ENCODE peak calls at places on chromosomes 4 and X, in ten cellular contexts. T is kidney epithelial cell, D is adipocyte, Q is Peyer's patch, P is HFF-Myc, L is fibroblast of mammary gland, G is choroid plexus epithelial cell, Y is GM23248, K is HepG2, S is breast epithelium. A is an unnamed sample.

GRCh38 chr4:104490770-104491395 is 3.8 kb downstream of the CXXC4 start:
- DNase-seq in T (no peak), D (peak; percentile 47), Q (peak; percentile 22), P (peak; percentile 5), L (peak; percentile 54), G (peak; percentile 35), Y (peak; percentile 53), K (peak; percentile 17), S (peak; percentile 58), A (peak; percentile 28)

GRCh38 chr4:147874109-147874508 is 142.2 kb downstream of the ARHGAP10 start:
- DNase-seq in T (no peak), D (no peak), Q (no peak), P (no peak), L (no peak), G (no peak), Y (no peak), K (no peak), S (no peak), A (no peak)

GRCh38 chr4:106707776-106708603 is 328.1 kb downstream of the DKK2 start:
- DNase-seq in T (no peak), D (peak; percentile 57), Q (no peak), P (no peak), L (no peak), G (peak; percentile 68), Y (peak; percentile 81), K (no peak), S (no peak), A (peak; percentile 35)

GRCh38 chr4:182242793-182243192 is 409 bp upstream of the TENM3 start:
- DNase-seq in T (no peak), D (peak; percentile 21), Q (no peak), P (no peak), L (no peak), G (peak; percentile 81), Y (no peak), K (no peak), S (no peak), A (peak; percentile 50)

GRCh38 chr4:176635372-176636261 is 157.1 kb downstream of the VEGFC start:
- DNase-seq in T (peak; percentile 12), D (no peak), Q (no peak), P (no peak), L (peak; percentile 98), G (peak; percentile 94), Y (peak; percentile 96), K (no peak), S (no peak), A (peak; percentile 80)

GRCh38 chr4:141375855-141376254 is 155.2 kb downstream of the ZNF330 start:
- DNase-seq in T (peak; percentile 86), D (peak; percentile 77), Q (no peak), P (peak; percentile 71), L (peak; percentile 67), G (peak; percentile 79), Y (peak; percentile 86), K (peak; percentile 17), S (no peak), A (peak; percentile 84)

GRCh38 chr4:7985891-7986441 is 46.3 kb upstream of the AFAP1 start:
- DNase-seq in T (no peak), D (no peak), Q (no peak), P (no peak), L (peak; percentile 33), G (peak; percentile 62), Y (no peak), K (peak; percentile 34), S (no peak), A (peak; percentile 56)

GRCh38 chr4:89995824-89996223 is 101.2 kb downstream of the MMRN1 start:
- DNase-seq in T (no peak), D (no peak), Q (no peak), P (no peak), L (no peak), G (no peak), Y (no peak), K (peak; percentile 17), S (no peak), A (no peak)

DNA sequence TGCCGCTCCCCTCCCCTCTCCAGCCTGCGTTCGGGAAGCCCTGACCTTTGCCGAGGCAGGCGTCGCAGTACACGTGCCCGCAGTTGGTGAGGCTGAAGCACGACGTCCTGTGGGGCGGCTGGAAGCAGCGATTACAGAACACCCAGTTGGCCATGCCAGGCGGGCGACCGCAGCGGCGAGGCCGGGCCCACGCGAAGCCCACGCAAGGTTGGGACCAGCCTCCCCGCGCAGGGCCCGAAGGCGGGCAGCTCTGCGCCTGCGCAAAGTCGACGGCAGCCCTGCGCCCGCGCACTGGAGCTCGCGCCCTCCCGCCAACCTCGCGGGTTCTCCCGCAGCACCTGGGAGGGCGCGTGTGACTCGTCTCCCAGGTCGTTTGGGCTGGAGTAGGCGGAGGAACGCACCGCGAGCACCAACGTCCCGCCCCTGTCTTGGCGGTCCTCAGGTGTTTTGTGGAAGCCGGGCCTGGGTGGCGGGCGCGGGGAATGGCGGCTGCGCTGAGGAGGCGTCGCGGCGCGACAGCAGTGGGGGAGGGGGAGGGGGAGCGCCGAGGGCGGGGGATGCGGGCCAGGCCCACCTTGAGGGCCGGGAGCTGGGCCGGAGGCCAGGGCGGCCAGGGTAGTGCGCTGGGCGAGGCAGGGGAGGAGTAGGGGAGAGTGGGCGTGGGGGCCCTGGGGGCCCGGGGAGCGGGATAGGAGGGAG is at the start of gene RNF212:
- DNase-seq in T (no peak), D (no peak), Q (no peak), P (no peak), L (peak; percentile 9), G (peak; percentile 15), Y (peak; percentile 61), K (no peak), S (no peak), A (no peak)
- H3K4me3 ChIP-seq in T (peak within 1 kb of the TSS; percentile 27), D (peak within 1 kb of the TSS; percentile 77), Q (peak within 1 kb of the TSS; percentile 47), P (no peak within 1 kb of the TSS), L (peak within 1 kb of the TSS; percentile 44), G (peak within 1 kb of the TSS; percentile 53), Y (peak within 1 kb of the TSS; percentile 68), K (no peak within 1 kb of the TSS), S (peak within 1 kb of the TSS; percentile 49), A (peak within 1 kb of the TSS; percentile 45)

DNA sequence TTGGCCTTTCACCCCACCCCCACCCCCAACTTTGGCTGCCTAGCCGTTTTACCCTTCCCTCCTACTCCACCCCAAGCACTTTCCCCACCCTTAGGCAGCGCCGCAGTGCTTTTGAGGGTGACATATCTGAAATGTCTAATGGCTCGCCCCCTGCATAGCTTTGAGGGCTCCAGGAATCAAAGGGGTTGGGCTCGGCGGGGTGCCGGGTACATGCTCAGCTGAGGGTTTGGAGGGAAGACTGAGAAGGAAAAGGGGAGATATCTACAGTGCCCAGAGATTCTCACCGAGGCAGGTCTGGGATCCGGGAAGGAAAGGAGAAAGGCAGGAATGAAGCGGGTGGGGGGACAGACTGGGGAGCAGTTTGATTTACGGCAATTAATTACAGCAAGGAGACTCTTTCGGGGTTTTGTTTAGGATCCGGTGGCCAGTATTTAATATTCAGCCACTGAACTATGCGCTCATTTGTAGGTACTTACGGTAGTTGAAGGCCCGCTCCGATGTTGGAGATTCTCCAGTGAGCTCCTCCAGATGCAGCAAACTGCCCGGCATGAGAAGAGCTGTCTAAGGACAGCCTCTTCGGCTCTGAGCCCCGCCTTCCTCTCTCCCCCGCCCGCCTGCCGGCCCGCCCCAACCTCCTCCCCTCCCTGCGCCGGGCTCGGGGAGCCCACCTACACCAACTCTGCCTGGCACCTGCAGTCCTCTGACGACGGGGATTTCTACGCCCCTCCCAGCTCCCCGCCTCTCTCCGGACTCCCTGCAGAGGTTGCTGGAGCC is at the start of gene IGSF1:
- DNase-seq in T (peak; percentile 2), D (no peak), Q (no peak), P (no peak), L (peak; percentile 10), G (peak; percentile 3), Y (peak; percentile 13), K (peak; percentile 17), S (no peak), A (no peak)
- H3K4me3 ChIP-seq in T (peak within 1 kb of the TSS; percentile 15), D (peak within 1 kb of the TSS; percentile 62), Q (no peak within 1 kb of the TSS), P (no peak within 1 kb of the TSS), L (no peak within 1 kb of the TSS), G (no peak within 1 kb of the TSS), Y (no peak within 1 kb of the TSS), K (peak within 1 kb of the TSS; percentile 72), S (peak within 1 kb of the TSS; percentile 37), A (no peak within 1 kb of the TSS)

GRCh38 chr4:101594588-101594987 is 195.9 kb upstream of the BANK1 start:
- DNase-seq in T (no peak), D (no peak), Q (no peak), P (no peak), L (no peak), G (no peak), Y (no peak), K (no peak), S (no peak), A (no peak)

GRCh38 chr4:101599620-101600019 is 190.9 kb upstream of the BANK1 start:
- DNase-seq in T (no peak), D (peak; percentile 89), Q (no peak), P (no peak), L (peak; percentile 67), G (peak; percentile 70), Y (peak; percentile 71), K (no peak), S (no peak), A (peak; percentile 81)

GRCh38 chr4:101600287-101600686 is 190.2 kb upstream of the BANK1 start:
- DNase-seq in T (no peak), D (peak; percentile 31), Q (no peak), P (no peak), L (peak; percentile 8), G (no peak), Y (no peak), K (no peak), S (no peak), A (peak; percentile 60)

GRCh38 chr4:101596786-101597185 is 193.7 kb upstream of the BANK1 start:
- DNase-seq in T (no peak), D (no peak), Q (no peak), P (no peak), L (no peak), G (no peak), Y (no peak), K (no peak), S (no peak), A (no peak)

DNA sequence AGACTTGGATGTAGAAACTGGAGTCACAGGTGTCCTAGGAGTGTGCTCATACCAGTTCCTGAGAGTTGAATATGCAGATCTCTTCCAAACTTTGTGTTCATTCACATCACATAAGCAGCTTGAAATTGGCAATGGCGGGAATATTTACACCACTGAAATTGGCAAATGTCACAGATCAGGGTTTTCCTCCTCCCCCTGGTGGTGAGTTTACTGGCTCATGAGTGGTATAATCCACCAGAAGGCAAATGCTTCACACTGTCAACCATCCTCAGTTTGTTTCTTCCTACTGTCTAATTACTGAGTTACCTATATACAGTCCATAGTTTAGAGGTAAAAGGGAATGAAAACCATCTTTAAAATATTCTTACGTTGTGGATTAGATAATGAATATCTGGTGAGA is 193.3 kb upstream of the BANK1 start:
- DNase-seq in T (no peak), D (no peak), Q (no peak), P (no peak), L (peak; percentile 10), G (no peak), Y (no peak), K (no peak), S (no peak), A (no peak)
- H3K4me3 ChIP-seq in T (no peak overlapping the region), D (no peak overlapping the region), Q (no peak overlapping the region), P (no peak overlapping the region), L (no peak overlapping the region), G (no peak overlapping the region), Y (no peak overlapping the region), K (no peak overlapping the region), S (no peak overlapping the region), A (no peak overlapping the region)

DNA sequence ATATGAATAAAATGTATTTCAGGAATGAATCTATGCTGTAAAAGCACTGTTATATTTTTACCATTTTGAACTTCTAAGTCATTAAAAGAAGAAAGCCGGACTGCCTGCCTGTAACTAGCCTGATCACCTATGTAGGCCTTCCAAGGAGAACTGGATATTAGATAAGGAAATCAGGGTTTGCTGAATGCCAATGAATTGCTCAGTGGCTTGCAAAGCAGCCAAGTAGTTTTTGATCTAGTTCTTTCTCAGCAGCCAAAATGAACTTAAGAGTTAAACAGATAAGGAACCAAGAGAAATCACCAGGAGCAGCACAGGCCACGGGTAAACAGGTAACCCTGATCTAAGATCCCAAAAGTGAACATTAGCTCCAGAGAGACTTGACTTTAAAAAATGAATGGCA is 3.3 kb downstream of the ANXA5 start:
- DNase-seq in T (no peak), D (no peak), Q (no peak), P (no peak), L (no peak), G (no peak), Y (no peak), K (no peak), S (no peak), A (peak; percentile 50)
- H3K4me3 ChIP-seq in T (no peak overlapping the region), D (peak overlapping the region; percentile 80), Q (no peak overlapping the region), P (peak overlapping the region; percentile 17), L (peak overlapping the region; percentile 41), G (peak overlapping the region; percentile 42), Y (peak overlapping the region; percentile 67), K (no peak overlapping the region), S (no peak overlapping the region), A (peak overlapping the region; percentile 56)

A was measured in fibroblast of the aortic adventitia.